ENCODE peak calls at places on chromosome 6, in five cellular contexts. One of them, this sample, is unnamed.

GRCh38 chr6:107660839-107661238 is 163.3 kb downstream of the SCML4 start:
- DNase-seq in AG10803: no peak
- DNase-seq in heart left ventricle: no peak
- DNase-seq in PC-9: no peak
- DNase-seq in kidney: no peak
- DNase-seq in this sample: no peak

GRCh38 chr6:170225852-170226417 is 64.9 kb downstream of the DLL1 start:
- DNase-seq in PC-9: no peak
- DNase-seq in AG10803: no peak
- DNase-seq in kidney: peak
- DNase-seq in heart left ventricle: peak
- DNase-seq in this sample: no peak

GRCh38 chr6:38438097-38438496 is 201.6 kb downstream of the BTBD9 start:
- DNase-seq in kidney: no peak
- DNase-seq in PC-9: no peak
- DNase-seq in AG10803: no peak
- DNase-seq in heart left ventricle: no peak
- DNase-seq in this sample: no peak

GRCh38 chr6:130965657-130966056 is 97.4 kb downstream of the EPB41L2 start:
- DNase-seq in kidney: no peak
- DNase-seq in AG10803: peak
- DNase-seq in PC-9: no peak
- DNase-seq in heart left ventricle: no peak
- DNase-seq in this sample: no peak

GRCh38 chr6:146898069-146898887 is 299.5 kb downstream of the ADGB start:
- DNase-seq in heart left ventricle: no peak
- DNase-seq in AG10803: no peak
- DNase-seq in kidney: no peak
- DNase-seq in PC-9: no peak
- DNase-seq in this sample: no peak

GRCh38 chr6:36436466-36436865 is 6.2 kb downstream of the PXT1 start:
- DNase-seq in AG10803: peak
- DNase-seq in PC-9: no peak
- DNase-seq in heart left ventricle: no peak
- DNase-seq in kidney: no peak
- DNase-seq in this sample: no peak

GRCh38 chr6:64255000-64255399 is 619.4 kb downstream of the PHF3 start:
- DNase-seq in kidney: no peak
- DNase-seq in PC-9: no peak
- DNase-seq in AG10803: no peak
- DNase-seq in heart left ventricle: no peak
- DNase-seq in this sample: no peak

GRCh38 chr6:14372738-14373484 is 255.3 kb downstream of the CD83 start:
- DNase-seq in heart left ventricle: no peak
- DNase-seq in kidney: no peak
- DNase-seq in PC-9: no peak
- DNase-seq in AG10803: no peak
- DNase-seq in this sample: no peak

GRCh38 chr6:10482636-10483257 is 38.4 kb upstream of the GCNT2 start:
- DNase-seq in PC-9: no peak
- DNase-seq in kidney: peak
- DNase-seq in heart left ventricle: no peak
- DNase-seq in AG10803: no peak
- DNase-seq in this sample: no peak

GRCh38 chr6:40957616-40958492 is 81.2 kb downstream of the UNC5CL start:
- DNase-seq in kidney: no peak
- DNase-seq in heart left ventricle: no peak
- DNase-seq in PC-9: peak
- DNase-seq in AG10803: peak
- DNase-seq in this sample: no peak

GRCh38 chr6:122394016-122394415 is 5.4 kb upstream of the HSF2 start:
- DNase-seq in heart left ventricle: no peak
- DNase-seq in PC-9: no peak
- DNase-seq in kidney: no peak
- DNase-seq in AG10803: no peak
- DNase-seq in this sample: no peak

GRCh38 chr6:8888468-8888867 is 453.1 kb upstream of the SLC35B3 start:
- DNase-seq in heart left ventricle: no peak
- DNase-seq in PC-9: no peak
- DNase-seq in AG10803: no peak
- DNase-seq in kidney: no peak
- DNase-seq in this sample: no peak

GRCh38 chr6:47083586-47084047 is 41.5 kb upstream of the ADGRF1 start:
- DNase-seq in heart left ventricle: peak
- DNase-seq in PC-9: peak
- DNase-seq in kidney: peak
- DNase-seq in AG10803: peak
- DNase-seq in this sample: peak

GRCh38 chr6:11700118-11700718 is 78.4 kb downstream of the ADTRP start:
- DNase-seq in AG10803: peak
- DNase-seq in PC-9: no peak
- DNase-seq in heart left ventricle: no peak
- DNase-seq in kidney: no peak
- DNase-seq in this sample: no peak

GRCh38 chr6:126145386-126145785 is 159.0 kb downstream of the TRMT11 start:
- DNase-seq in heart left ventricle: no peak
- DNase-seq in kidney: no peak
- DNase-seq in PC-9: no peak
- DNase-seq in AG10803: no peak
- DNase-seq in this sample: peak

GRCh38 chr6:11851405-11851804 is 72.8 kb upstream of the ADTRP start:
- DNase-seq in AG10803: peak
- DNase-seq in kidney: no peak
- DNase-seq in heart left ventricle: no peak
- DNase-seq in PC-9: peak
- DNase-seq in this sample: no peak

GRCh38 chr6:68834561-68834960 is 199.5 kb downstream of the ADGRB3 start:
- DNase-seq in heart left ventricle: no peak
- DNase-seq in kidney: no peak
- DNase-seq in PC-9: no peak
- DNase-seq in AG10803: no peak
- DNase-seq in this sample: no peak

GRCh38 chr6:41728073-41728936 is 7.1 kb downstream of the TFEB start:
- DNase-seq in kidney: peak
- DNase-seq in AG10803: no peak
- DNase-seq in heart left ventricle: no peak
- DNase-seq in PC-9: no peak
- DNase-seq in this sample: no peak

GRCh38 chr6:38909020-38909730 is 139.4 kb upstream of the GLP1R start:
- DNase-seq in kidney: no peak
- DNase-seq in AG10803: no peak
- DNase-seq in PC-9: peak
- DNase-seq in heart left ventricle: no peak
- DNase-seq in this sample: no peak

GRCh38 chr6:152273638-152274037 is 363.5 kb downstream of the SYNE1 start:
- DNase-seq in heart left ventricle: no peak
- DNase-seq in kidney: peak
- DNase-seq in AG10803: peak
- DNase-seq in PC-9: peak
- DNase-seq in this sample: no peak

GRCh38 chr6:152272486-152272885 is 364.7 kb downstream of the SYNE1 start:
- DNase-seq in heart left ventricle: no peak
- DNase-seq in PC-9: no peak
- DNase-seq in AG10803: no peak
- DNase-seq in kidney: no peak
- DNase-seq in this sample: no peak

GRCh38 chr6:152273002-152273401 is 364.2 kb downstream of the SYNE1 start:
- DNase-seq in heart left ventricle: no peak
- DNase-seq in AG10803: peak
- DNase-seq in kidney: no peak
- DNase-seq in PC-9: peak
- DNase-seq in this sample: no peak

GRCh38 chr6:152270301-152270925 is 366.7 kb downstream of the SYNE1 start:
- DNase-seq in AG10803: peak
- DNase-seq in PC-9: no peak
- DNase-seq in heart left ventricle: no peak
- DNase-seq in kidney: no peak
- DNase-seq in this sample: no peak

GRCh38 chr6:152271681-152272464 is 365.3 kb downstream of the SYNE1 start:
- DNase-seq in heart left ventricle: peak
- DNase-seq in kidney: peak
- DNase-seq in PC-9: peak
- DNase-seq in AG10803: peak
- DNase-seq in this sample: no peak
- TF ChIP-seq CTCF in heart left ventricle: no peak
- TF ChIP-seq CTCF in kidney: no peak
- TF ChIP-seq CTCF in PC-9: no peak
- TF ChIP-seq CTCF in AG10803: no peak
- TF ChIP-seq CTCF in this sample: no peak

DNA sequence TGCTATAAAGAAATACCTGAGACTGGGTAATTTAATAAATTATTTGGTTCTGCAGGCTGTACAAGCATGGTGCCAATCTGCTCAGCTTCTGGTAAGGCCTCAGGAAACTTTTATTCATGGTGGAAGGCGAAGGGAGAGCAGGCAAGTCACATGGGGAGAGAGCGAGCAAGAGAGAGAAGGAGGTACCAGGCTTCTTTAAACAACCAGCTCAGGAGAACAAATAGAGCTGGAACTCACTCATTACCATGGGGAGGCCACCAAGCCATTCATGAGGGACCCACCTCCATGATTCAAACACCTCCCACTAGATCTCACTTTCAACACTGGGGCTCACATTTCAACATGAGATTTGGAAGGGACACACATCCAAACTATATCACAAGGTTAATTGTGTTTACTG is 44.9 kb upstream of the CRISP1 start:
- DNase-seq in PC-9: no peak
- DNase-seq in kidney: no peak
- DNase-seq in heart left ventricle: no peak
- DNase-seq in AG10803: no peak
- DNase-seq in this sample: no peak
- TF ChIP-seq CTCF in PC-9: no peak
- TF ChIP-seq CTCF in kidney: no peak
- TF ChIP-seq CTCF in heart left ventricle: no peak
- TF ChIP-seq CTCF in AG10803: no peak
- TF ChIP-seq CTCF in this sample: no peak

GRCh38 chr6:45686841-45687569 is 309.3 kb upstream of the SUPT3H start:
- DNase-seq in kidney: no peak
- DNase-seq in heart left ventricle: no peak
- DNase-seq in PC-9: no peak
- DNase-seq in AG10803: no peak
- DNase-seq in this sample: no peak
- TF ChIP-seq CTCF in kidney: no peak
- TF ChIP-seq CTCF in heart left ventricle: no peak
- TF ChIP-seq CTCF in PC-9: no peak
- TF ChIP-seq CTCF in AG10803: no peak
- TF ChIP-seq CTCF in this sample: no peak

DNA sequence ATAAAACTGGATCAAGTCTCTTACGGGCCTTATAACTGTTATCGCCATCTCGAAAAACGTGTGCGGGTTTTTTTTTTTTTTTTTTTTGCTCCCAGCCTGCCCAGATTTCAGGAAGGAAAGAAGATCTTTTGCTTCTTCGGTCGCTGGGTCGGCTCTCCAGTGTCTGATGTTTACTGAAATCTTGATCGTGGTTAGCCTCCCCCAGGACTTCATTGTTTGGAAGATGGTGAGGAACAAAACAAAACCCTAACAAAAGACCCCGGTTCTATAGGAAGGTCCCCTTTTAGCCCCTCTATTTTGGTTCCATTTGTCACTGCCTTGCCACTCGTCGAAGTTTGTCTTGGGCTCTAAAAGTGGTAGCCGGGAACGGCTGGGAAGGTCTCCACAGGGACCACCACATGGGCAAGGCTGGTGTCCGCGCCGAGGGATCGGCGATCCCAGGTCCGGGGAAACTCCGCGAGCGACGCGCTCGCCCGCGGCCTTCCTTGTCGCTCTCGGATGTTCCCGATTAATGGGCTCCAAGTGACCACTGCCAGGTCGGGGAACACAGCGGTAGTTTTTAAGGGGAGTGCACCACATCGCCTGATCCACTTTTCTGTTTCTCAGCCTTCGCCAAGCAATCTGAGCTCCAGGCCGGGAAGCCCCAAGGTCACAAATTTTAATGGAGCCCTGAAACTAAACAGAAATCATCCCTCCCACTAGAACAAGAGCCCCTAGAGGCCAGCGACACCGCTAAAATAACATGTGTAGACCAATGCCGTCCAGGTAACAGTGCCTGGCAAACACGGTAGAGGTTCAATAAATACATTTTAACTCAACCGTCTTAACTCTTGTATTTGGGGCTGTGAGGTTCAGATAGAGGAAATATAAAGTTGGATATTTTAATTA is 27.0 kb downstream of the TRIM27 start:
- DNase-seq in heart left ventricle: peak
- DNase-seq in kidney: peak
- DNase-seq in AG10803: peak
- DNase-seq in PC-9: peak
- DNase-seq in this sample: peak
- TF ChIP-seq CTCF in heart left ventricle: no peak
- TF ChIP-seq CTCF in kidney: peak
- TF ChIP-seq CTCF in AG10803: peak
- TF ChIP-seq CTCF in PC-9: peak
- TF ChIP-seq CTCF in this sample: no peak

GRCh38 chr6:26159417-26160273 is 72.4 kb downstream of the HFE start:
- DNase-seq in heart left ventricle: no peak
- DNase-seq in PC-9: no peak
- DNase-seq in kidney: no peak
- DNase-seq in AG10803: no peak
- DNase-seq in this sample: no peak
- TF ChIP-seq CTCF in heart left ventricle: no peak
- TF ChIP-seq CTCF in PC-9: no peak
- TF ChIP-seq CTCF in kidney: no peak
- TF ChIP-seq CTCF in AG10803: no peak
- TF ChIP-seq CTCF in this sample: no peak